ENCODE peak calls at places on chromosomes 13 and 19, in seven cellular contexts. O is HCT116, N is A549, A is K562, K is H1, W is endothelial cell of umbilical vein, Q is HepG2. C is an unnamed sample.

GRCh38 chr19:30931307-30931706 is 417.9 kb downstream of the TSHZ3 start:
- DNase-seq in O (no peak), A (no peak), K (no peak), N (no peak), Q (no peak), W (no peak), C (peak)

GRCh38 chr13:100203696-100204367 is 114.9 kb downstream of the PCCA start:
- DNase-seq in O (no peak), Q (no peak), K (no peak), N (no peak), A (no peak), W (no peak), C (peak)

GRCh38 chr19:5155586-5156210 is 184.9 kb downstream of the PTPRS start:
- DNase-seq in O (no peak), W (no peak), N (no peak), K (no peak), Q (no peak), A (no peak), C (no peak)

GRCh38 chr13:19838726-19839342 is 24.6 kb downstream of the ZMYM5 start:
- DNase-seq in O (no peak), N (no peak), A (no peak), K (no peak), Q (no peak), W (no peak), C (no peak)

GRCh38 chr19:35257113-35257461 is 8.3 kb downstream of the LSR start:
- DNase-seq in N (no peak), A (no peak), Q (no peak), W (no peak), O (no peak), K (no peak), C (no peak)

GRCh38 chr13:51590966-51591627 is 6.8 kb downstream of the WDFY2 start:
- DNase-seq in A (peak), Q (peak), K (no peak), N (peak), O (no peak), W (peak), C (peak)

GRCh38 chr19:10927691-10928562 is 512 bp downstream of the YIPF2 start:
- DNase-seq in W (no peak), A (no peak), O (no peak), N (no peak), Q (no peak), K (no peak), C (peak)

GRCh38 chr19:35715981-35716734 is 1.6 kb upstream of the KMT2B start:
- DNase-seq in K (no peak), A (peak), Q (peak), O (no peak), W (no peak), N (peak), C (peak)

GRCh38 chr19:41416194-41416674 is 10.9 kb downstream of the B3GNT8 start:
- DNase-seq in K (no peak), A (no peak), N (no peak), O (no peak), W (no peak), Q (no peak), C (peak)

GRCh38 chr13:62113145-62113544 is 697.5 kb upstream of the PCDH20 start:
- DNase-seq in N (no peak), A (no peak), Q (no peak), O (no peak), W (no peak), K (no peak), C (no peak)

GRCh38 chr19:41149831-41150230 is 35.6 kb downstream of the CYP2F1 start:
- DNase-seq in A (no peak), W (no peak), K (no peak), O (no peak), Q (no peak), N (no peak), C (no peak)

GRCh38 chr13:51839711-51840110 is 5.3 kb downstream of the TMEM272 start:
- DNase-seq in K (no peak), O (no peak), W (no peak), N (no peak), A (no peak), Q (no peak), C (no peak)

GRCh38 chr19:16371540-16371986 is 46.9 kb downstream of the KLF2 start:
- DNase-seq in N (no peak), K (no peak), A (peak), W (no peak), Q (no peak), O (no peak), C (peak)

GRCh38 chr19:4345656-4346383 is 2.5 kb downstream of the MPND start:
- DNase-seq in K (no peak), Q (no peak), N (no peak), A (no peak), O (no peak), W (no peak), C (no peak)

GRCh38 chr19:4456843-4457653 is 546 bp downstream of the UBXN6 start:
- DNase-seq in W (peak), N (peak), Q (no peak), O (no peak), K (peak), A (peak), C (peak)

GRCh38 chr19:43755256-43755801 is 567 bp upstream of the SMG9 start:
- DNase-seq in Q (no peak), O (no peak), A (peak), K (no peak), W (peak), N (peak), C (peak)

GRCh38 chr19:5454743-5455142 is 474 bp upstream of the ZNRF4 start:
- DNase-seq in N (no peak), W (no peak), K (no peak), A (no peak), O (no peak), Q (no peak), C (no peak)

GRCh38 chr13:42574435-42575311 is 721 bp downstream of the TNFSF11 start:
- DNase-seq in Q (no peak), N (no peak), K (no peak), O (no peak), W (no peak), A (no peak), C (no peak)

GRCh38 chr19:23971598-23971997 is 56.9 kb downstream of the ZNF726 start:
- DNase-seq in K (no peak), A (no peak), N (no peak), Q (no peak), W (no peak), O (no peak), C (no peak)

GRCh38 chr13:69213331-69213850 is 894.2 kb upstream of the ATXN8OS start:
- DNase-seq in N (no peak), Q (no peak), A (no peak), K (no peak), W (no peak), O (no peak), C (no peak)

GRCh38 chr13:51523082-51523518 is 61.2 kb upstream of the WDFY2 start:
- DNase-seq in N (no peak), K (no peak), O (no peak), Q (peak), A (no peak), W (no peak), C (peak)

GRCh38 chr19:29702161-29702957 is 12.7 kb downstream of the C19orf12 start:
- DNase-seq in W (no peak), A (no peak), N (no peak), K (no peak), Q (no peak), O (no peak), C (no peak)

GRCh38 chr13:73922728-73923393 is 211.3 kb downstream of the KLF12 start:
- DNase-seq in Q (no peak), O (no peak), K (no peak), W (no peak), A (no peak), N (no peak), C (no peak)

GRCh38 chr13:73223372-73223781 is 164.6 kb downstream of the KLF5 start:
- DNase-seq in O (no peak), Q (no peak), A (no peak), K (no peak), N (no peak), W (no peak), C (peak)

GRCh38 chr13:113086031-113086750 is 19.4 kb upstream of the F7 start:
- DNase-seq in O (no peak), Q (no peak), W (no peak), A (peak), N (peak), K (no peak), C (no peak)

GRCh38 chr19:14775855-14776254 is 2.5 kb downstream of the ADGRE2 start:
- DNase-seq in W (no peak), O (no peak), K (no peak), N (no peak), Q (no peak), A (peak), C (peak)

GRCh38 chr19:366951-367350 is 22.4 kb upstream of the MIER2 start:
- DNase-seq in W (no peak), K (no peak), Q (no peak), O (no peak), N (no peak), A (no peak), C (no peak)

GRCh38 chr13:111625526-111626315 is 305.3 kb downstream of the TEX29 start:
- DNase-seq in W (no peak), A (no peak), N (no peak), O (no peak), K (no peak), Q (no peak), C (no peak)

GRCh38 chr13:36673838-36674326 is at the start of gene SERTM1:
- DNase-seq in K (peak), O (no peak), W (peak), A (no peak), Q (no peak), N (no peak), C (no peak)

GRCh38 chr19:48247212-48247611 is 8.5 kb downstream of the CARD8 start:
- DNase-seq in O (no peak), A (no peak), W (no peak), K (no peak), N (no peak), Q (no peak), C (no peak)

GRCh38 chr19:6779204-6779603 is 6.7 kb downstream of the VAV1 start:
- DNase-seq in K (no peak), Q (no peak), A (no peak), W (no peak), O (no peak), N (no peak), C (no peak)

GRCh38 chr13:75417647-75418046 is 64.3 kb downstream of the TBC1D4 start:
- DNase-seq in W (no peak), A (no peak), O (no peak), N (no peak), Q (no peak), K (no peak), C (peak)

GRCh38 chr13:29924482-29924884 is 74.1 kb upstream of the UBL3 start:
- DNase-seq in O (no peak), Q (peak), A (no peak), W (no peak), K (no peak), N (peak), C (no peak)

GRCh38 chr19:51365211-51366049 is 758 bp downstream of the ETFB start:
- DNase-seq in W (peak), A (no peak), Q (peak), O (no peak), N (no peak), K (no peak), C (peak)

GRCh38 chr19:27833031-27833430 is 1379.9 kb downstream of the UQCRFS1 start:
- DNase-seq in N (no peak), K (no peak), W (no peak), O (no peak), A (no peak), Q (no peak), C (no peak)

GRCh38 chr19:53101518-53101917 is 1.7 kb downstream of the ZNF160 start:
- DNase-seq in O (no peak), Q (no peak), N (no peak), K (no peak), W (no peak), A (peak), C (peak)

GRCh38 chr19:38563475-38563874 is 54.3 kb downstream of the MAP4K1 start:
- DNase-seq in A (no peak), O (no peak), Q (no peak), N (no peak), K (no peak), W (no peak), C (no peak)
- TF ChIP-seq MAX in A (no peak), O (no peak), Q (no peak), N (no peak), K (no peak), W (no peak), C (no peak)

GRCh38 chr13:114128624-114129522 is 3.5 kb downstream of the RASA3 start:
- DNase-seq in K (no peak), N (no peak), A (peak), W (peak), Q (no peak), O (peak), C (peak)
- TF ChIP-seq POLR2A in K (no peak), N (no peak), A (peak), W (peak), Q (no peak), O (no peak), C (peak)

GRCh38 chr19:46976845-46977320 is 42.8 kb upstream of the NPAS1 start:
- DNase-seq in N (no peak), K (no peak), O (no peak), A (peak), W (peak), Q (no peak), C (peak)
- TF ChIP-seq MAX in N (no peak), K (no peak), O (no peak), A (no peak), W (no peak), Q (no peak), C (peak)

DNA sequence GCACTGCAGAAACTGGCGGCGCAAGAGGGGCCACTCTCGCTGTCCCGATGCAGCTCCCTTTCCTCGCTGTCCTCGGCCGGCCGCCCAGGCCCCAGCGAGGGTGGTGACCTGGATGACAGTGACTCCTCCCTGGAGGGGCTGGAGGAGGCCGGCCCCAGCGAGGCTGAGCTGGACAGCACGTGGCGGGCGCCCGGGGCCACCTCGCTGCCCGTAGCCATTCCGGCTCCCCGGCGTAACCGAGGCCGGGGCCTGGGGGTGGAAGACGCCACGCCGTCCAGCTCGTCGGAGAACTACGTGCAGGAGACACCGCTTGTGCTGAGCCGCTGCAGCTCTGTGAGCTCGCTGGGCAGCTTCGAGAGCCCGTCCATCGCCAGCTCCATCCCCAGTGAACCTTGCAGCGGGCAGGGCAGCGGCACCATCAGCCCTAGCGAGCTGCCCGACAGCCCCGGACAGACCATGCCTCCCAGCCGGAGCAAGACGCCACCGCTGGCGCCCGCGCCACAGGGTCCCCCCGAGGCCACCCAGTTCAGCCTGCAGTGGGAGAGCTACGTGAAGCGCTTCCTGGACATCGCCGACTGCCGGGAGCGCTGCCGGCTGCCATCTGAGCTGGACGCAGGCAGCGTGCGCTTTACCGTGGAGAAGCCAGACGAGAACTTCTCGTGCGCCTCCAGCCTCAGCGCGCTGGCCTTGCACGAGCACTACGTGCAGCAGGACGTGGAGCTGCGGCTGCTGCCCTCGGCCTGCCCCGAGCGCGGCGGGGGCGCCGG is 12.4 kb downstream of the C19orf25 start:
- DNase-seq in W (no peak), N (no peak), K (no peak), A (no peak), O (no peak), Q (no peak), C (no peak)
- TF ChIP-seq POLR2A in W (no peak), N (no peak), K (no peak), A (no peak), O (no peak), Q (no peak), C (no peak)

GRCh38 chr19:45809643-45810159 is 5.4 kb downstream of the RSPH6A start:
- DNase-seq in N (no peak), Q (no peak), O (no peak), W (peak), K (no peak), A (peak), C (peak)
- TF ChIP-seq MAX in N (no peak), Q (no peak), O (no peak), W (no peak), K (no peak), A (no peak), C (no peak)

C was measured in NB4.